ENCODE peak calls at places on chromosomes 13 and 19, in seven cellular contexts. E, J, A, I, D, T and L are unnamed samples.

GRCh38 chr19:48372904-48373303 is 8.7 kb downstream of the SYNGR4 start:
- DNase-seq in J (no peak), I (no peak), D (no peak), E (peak; percentile 48), T (no peak), A (peak; percentile 62), L (no peak)

GRCh38 chr13:105033999-105034398 is 1501.5 kb downstream of the EFNB2 start:
- DNase-seq in E (no peak), J (no peak), D (no peak), A (no peak), I (no peak), T (no peak), L (no peak)

GRCh38 chr13:80988752-80989151 is 647.8 kb upstream of the SPRY2 start:
- DNase-seq in A (no peak), E (no peak), D (no peak), I (no peak), J (no peak), T (no peak), L (no peak)

GRCh38 chr19:15181394-15181793 is 19.4 kb downstream of the NOTCH3 start:
- DNase-seq in E (no peak), I (no peak), A (no peak), T (no peak), J (no peak), D (no peak), L (no peak)

GRCh38 chr13:20165417-20166257 is 4.8 kb upstream of the GJA3 start:
- DNase-seq in I (no peak), A (no peak), D (no peak), E (no peak), J (peak; percentile 74), T (no peak), L (no peak)

GRCh38 chr13:40438999-40439797 is 227.2 kb downstream of the FOXO1 start:
- DNase-seq in T (no peak), D (no peak), I (no peak), J (no peak), E (no peak), A (peak; percentile 31), L (no peak)

GRCh38 chr19:58581227-58582141 is 8.3 kb upstream of the MZF1 start:
- DNase-seq in D (no peak), E (peak; percentile 85), I (peak; percentile 96), T (no peak), A (peak; percentile 85), J (peak; percentile 91), L (peak; percentile 69)

GRCh38 chr13:98143157-98143553 is 261 bp downstream of the FARP1 start:
- DNase-seq in J (no peak), A (no peak), I (no peak), T (no peak), E (no peak), D (peak; percentile 69), L (no peak)

GRCh38 chr19:20162821-20163220 is 4.2 kb upstream of the ZNF486 start:
- DNase-seq in I (no peak), D (no peak), A (no peak), J (no peak), T (no peak), E (peak; percentile 31), L (no peak)

GRCh38 chr13:112709825-112710783 is 20.3 kb downstream of the ATP11A start:
- DNase-seq in D (no peak), E (no peak), T (no peak), A (no peak), J (peak; percentile 48), I (peak; percentile 71), L (no peak)

GRCh38 chr19:46726551-46726950 is 9.6 kb upstream of the PRKD2 start:
- DNase-seq in E (peak; percentile 47), J (no peak), A (no peak), T (no peak), I (no peak), D (no peak), L (no peak)

GRCh38 chr13:62556973-62557372 is 1141.3 kb upstream of the PCDH20 start:
- DNase-seq in E (no peak), J (peak; percentile 8), T (no peak), I (no peak), A (no peak), D (no peak), L (no peak)

GRCh38 chr19:50434525-50434924 is 1.8 kb downstream of the MYBPC2 start:
- DNase-seq in A (no peak), J (no peak), D (no peak), I (no peak), E (no peak), T (no peak), L (no peak)

GRCh38 chr13:98519976-98520375 is 56.9 kb downstream of the STK24 start:
- DNase-seq in I (no peak), E (no peak), J (no peak), T (no peak), A (no peak), D (no peak), L (no peak)

GRCh38 chr19:43820098-43820860 is 6.8 kb upstream of the ZNF283 start:
- DNase-seq in A (peak; percentile 21), D (no peak), I (no peak), E (no peak), T (no peak), J (peak; percentile 42), L (no peak)

DNA sequence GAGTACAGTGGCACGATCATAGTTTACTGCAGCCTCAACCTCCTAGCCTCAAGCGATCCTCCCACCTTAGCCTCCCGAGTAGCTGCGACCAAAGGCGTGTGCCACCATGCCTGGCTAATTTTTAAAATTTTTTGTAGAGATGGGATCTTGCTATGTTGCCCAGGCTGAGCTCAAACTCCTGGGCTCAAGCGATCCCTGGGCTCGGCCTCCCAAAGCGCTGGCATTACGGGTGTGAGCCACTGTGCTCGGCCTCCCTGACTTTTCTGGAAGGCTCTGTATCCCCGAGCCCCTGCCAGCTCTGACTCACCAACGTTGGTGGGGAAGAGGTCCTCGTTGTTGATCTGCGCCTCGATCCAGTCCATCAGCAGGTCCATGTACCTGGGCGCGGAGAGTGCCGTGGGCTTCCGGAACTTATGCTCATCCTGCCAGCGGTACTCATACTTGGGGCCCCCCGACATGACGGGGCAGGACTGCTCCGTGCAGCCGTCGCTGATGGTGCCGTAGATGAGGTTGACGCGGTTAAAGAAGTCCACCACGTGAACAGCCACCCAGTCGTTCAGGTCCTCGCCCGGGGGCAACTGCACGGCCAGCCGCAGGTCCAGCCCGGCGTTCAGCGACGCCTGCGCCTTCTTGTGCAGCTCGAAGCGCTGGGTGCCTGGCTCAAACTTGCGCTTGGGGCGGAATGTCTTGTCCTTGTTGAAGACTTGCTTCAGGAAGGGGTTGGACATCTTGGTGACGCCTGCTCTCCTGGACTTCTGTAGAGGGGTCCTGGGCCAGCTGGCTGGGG is 18.1 kb downstream of the MOB3A start:
- DNase-seq in A (no peak), I (no peak), E (no peak), D (no peak), T (no peak), J (no peak), L (no peak)
- TF ChIP-seq POLR2A in A (no peak), I (no peak), E (no peak), D (no peak), T (no peak), J (no peak), L (no peak)

GRCh38 chr19:40282920-40283319 is 2.2 kb downstream of the AKT2 start:
- DNase-seq in E (no peak), A (no peak), J (peak; percentile 22), D (no peak), I (no peak), T (no peak), L (no peak)
- TF ChIP-seq POLR2A in E (no peak), A (no peak), J (no peak), D (no peak), I (no peak), T (no peak), L (no peak)

GRCh38 chr19:35757231-35757748 is 461 bp upstream of the HSPB6 start:
- DNase-seq in E (peak; percentile 74), J (peak; percentile 96), A (peak; percentile 76), I (peak; percentile 95), D (peak; percentile 92), T (no peak), L (no peak)

GRCh38 chr19:35755160-35755549 is 1.7 kb downstream of the HSPB6 start:
- DNase-seq in I (no peak), E (no peak), J (no peak), A (no peak), T (no peak), D (no peak), L (no peak)

GRCh38 chr19:35757749-35758608 is at the start of gene PROSER3:
- DNase-seq in A (peak; percentile 99), T (peak; percentile 97), D (peak; percentile 99), I (peak; percentile 100), E (peak; percentile 97), J (peak; percentile 100), L (peak; percentile 98)

GRCh38 chr19:35755550-35756371 is 1.1 kb downstream of the HSPB6 start:
- DNase-seq in J (peak; percentile 55), T (no peak), I (peak; percentile 96), A (peak; percentile 55), D (no peak), E (no peak), L (no peak)

DNA sequence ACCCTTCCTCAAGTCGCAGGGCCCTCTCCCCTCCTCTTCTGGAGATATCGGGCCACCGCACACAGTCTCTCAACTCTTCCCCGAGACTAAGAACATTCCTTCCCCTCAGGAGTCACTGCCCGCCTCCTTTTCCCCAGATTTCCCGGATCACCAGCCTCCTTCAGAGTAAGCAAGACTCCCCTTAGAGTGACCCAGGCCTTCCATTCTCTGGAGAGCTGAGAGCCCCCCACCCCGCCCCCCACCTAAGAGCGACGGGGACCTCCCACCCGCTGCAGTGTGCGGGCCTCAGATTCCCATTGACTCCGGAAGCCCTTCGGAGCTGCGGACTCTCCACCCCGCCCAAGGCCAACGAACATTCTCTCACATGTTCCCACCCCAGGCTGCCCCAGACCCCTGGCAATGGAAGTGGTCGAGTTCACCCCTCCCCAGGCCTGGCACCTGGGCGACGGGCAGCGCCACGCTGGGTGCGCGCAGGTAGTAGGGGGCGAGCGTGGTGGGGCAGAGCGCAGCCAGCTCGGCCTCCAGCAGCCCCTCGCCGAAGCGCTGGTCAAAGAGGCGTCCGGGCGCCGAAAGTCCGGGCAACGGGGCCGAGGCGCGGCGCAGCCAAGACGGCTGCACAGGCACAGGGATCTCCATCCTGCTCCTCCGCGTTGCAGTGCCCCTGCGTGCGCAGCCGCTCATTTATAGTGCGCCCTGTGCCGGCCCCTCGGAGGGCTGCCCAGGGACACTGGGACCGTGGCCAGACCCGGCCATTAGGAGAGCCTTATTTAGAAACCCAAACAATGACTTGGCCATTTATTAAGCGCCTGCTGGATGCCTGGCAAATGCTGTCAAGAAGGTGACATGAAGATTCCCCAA is at the start of gene HSPB6:
- DNase-seq in A (no peak), E (no peak), D (no peak), J (peak; percentile 72), T (no peak), I (peak; percentile 90), L (no peak)
- TF ChIP-seq POLR2A in A (no peak), E (no peak), D (no peak), J (peak; percentile 87), T (peak; percentile 71), I (no peak), L (no peak)

DNA sequence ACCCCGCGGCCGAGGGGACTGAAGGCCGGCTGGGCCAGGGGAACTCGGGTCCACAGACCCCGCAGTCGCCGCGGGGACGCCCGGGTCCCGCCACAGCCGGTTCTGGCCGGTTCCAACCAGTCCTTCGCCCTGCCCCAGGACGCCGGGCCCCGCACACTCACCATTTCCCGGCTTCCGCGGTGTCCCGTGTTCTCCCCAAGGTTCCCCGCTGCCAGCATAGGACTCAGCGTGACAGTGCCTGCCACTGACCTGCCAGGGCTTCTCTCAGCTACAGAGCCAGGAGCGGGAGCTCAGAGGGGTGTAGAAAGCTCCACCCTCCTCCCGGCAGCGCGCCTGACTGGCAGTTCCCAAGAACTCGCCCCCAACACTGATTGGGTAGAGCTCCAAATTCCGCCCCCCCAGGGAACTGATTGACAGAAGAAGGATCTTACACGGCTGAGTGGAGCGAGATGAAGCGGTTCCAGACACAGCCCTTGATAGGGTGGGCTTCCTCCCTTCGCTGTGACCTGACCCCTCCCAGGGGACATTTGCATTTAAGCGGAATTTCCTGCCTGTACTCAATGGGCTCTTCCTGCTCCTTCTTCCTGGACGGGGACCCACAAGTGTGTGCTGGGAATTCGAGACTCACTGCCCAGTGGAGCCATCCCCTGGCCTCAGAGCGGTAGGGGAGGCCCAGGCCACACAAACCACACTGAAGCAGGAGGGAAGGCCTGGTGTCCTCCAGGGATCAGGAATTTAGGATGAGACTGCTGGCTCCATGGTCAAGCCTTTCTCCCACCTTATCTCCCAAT is at the start of gene ZNF442:
- DNase-seq in A (peak; percentile 98), D (peak; percentile 95), J (peak; percentile 93), I (peak; percentile 99), E (peak; percentile 97), T (peak; percentile 76), L (peak; percentile 87)
- TF ChIP-seq POLR2A in A (peak; percentile 78), D (peak; percentile 90), J (peak; percentile 79), I (peak; percentile 26), E (no peak), T (peak; percentile 63), L (peak; percentile 83)